ENCODE peak calls at places on chromosomes 11 and 22, in seven cellular contexts. D is lower lobe of right lung, Z is fibroblast of lung, O is lung, G is HCT116, V is uterus, A is cardiac muscle cell. T is an unnamed sample. For H3K9me3, the result is how much of the 10 kb centered on the place peaks cover.

GRCh38 chr22:46070215-46070721 is 80.1 kb upstream of the PPARA start:
- DNase-seq in V (peak), Z (peak), O (peak), G (no peak), A (peak), D (peak), T (peak)

GRCh38 chr11:11253487-11253886 is 99.6 kb downstream of the CSNK2A3 start:
- DNase-seq in D (no peak), O (no peak), Z (no peak), V (no peak), A (no peak), G (no peak), T (no peak)

GRCh38 chr11:69089258-69089657 is 40.5 kb downstream of the TPCN2 start:
- DNase-seq in A (no peak), O (no peak), Z (peak), D (no peak), G (no peak), V (peak), T (peak)

GRCh38 chr11:42727879-42728278 is 583.9 kb upstream of the API5 start:
- DNase-seq in V (no peak), A (no peak), G (no peak), Z (no peak), O (no peak), D (no peak), T (no peak)

GRCh38 chr11:76327756-76328388 is 53.1 kb downstream of the THAP12 start:
- DNase-seq in O (no peak), D (peak), V (no peak), A (no peak), G (no peak), Z (no peak), T (no peak)

GRCh38 chr11:7986768-7987559 is at the start of gene EIF3F:
- DNase-seq in V (peak), Z (peak), D (peak), G (peak), O (peak), A (peak), T (peak)

GRCh38 chr11:102986815-102987214 is 31.3 kb upstream of the MMP13 start:
- DNase-seq in V (no peak), G (no peak), A (no peak), D (no peak), O (no peak), Z (peak), T (no peak)

GRCh38 chr11:27619039-27619438 is 81.2 kb downstream of the BDNF start:
- DNase-seq in A (no peak), G (no peak), O (no peak), Z (no peak), D (no peak), V (no peak), T (no peak)

GRCh38 chr22:46225631-46226030 is 24.5 kb downstream of the CDPF1 start:
- DNase-seq in Z (no peak), G (no peak), O (no peak), V (no peak), D (no peak), A (no peak), T (no peak)

GRCh38 chr11:86492370-86493030 is 117.8 kb downstream of the CCDC81 start:
- DNase-seq in G (no peak), D (no peak), O (no peak), A (no peak), V (peak), Z (no peak), T (no peak)

GRCh38 chr11:3016861-3017260 is 24.7 kb upstream of the NAP1L4 start:
- DNase-seq in D (no peak), A (no peak), Z (no peak), O (no peak), G (no peak), V (no peak), T (peak)

GRCh38 chr11:118080296-118080695 is 3.4 kb downstream of the TMPRSS4 start:
- DNase-seq in O (no peak), Z (no peak), V (no peak), G (no peak), A (no peak), D (no peak), T (no peak)

GRCh38 chr22:38862375-38863329 is 9.4 kb downstream of the CBX6 start:
- DNase-seq in Z (peak), O (no peak), V (peak), A (peak), D (peak), G (no peak), T (peak)

GRCh38 chr22:35150163-35151107 is 84.5 kb downstream of the ISX start:
- DNase-seq in Z (peak), G (peak), V (peak), D (peak), A (peak), O (peak), T (no peak)

GRCh38 chr11:112223754-112224532 is 2.3 kb upstream of the PTS start:
- DNase-seq in G (no peak), O (no peak), V (no peak), A (no peak), Z (no peak), D (no peak), T (no peak)

GRCh38 chr11:59680287-59681154 is 11.7 kb upstream of the PATL1 start:
- DNase-seq in V (peak), G (peak), A (peak), D (peak), Z (peak), O (peak), T (no peak)

GRCh38 chr22:43378011-43378704 is 33.7 kb upstream of the MPPED1 start:
- DNase-seq in A (peak), G (no peak), V (no peak), Z (peak), O (no peak), D (peak), T (peak)

GRCh38 chr11:46570790-46571398 is 22.9 kb downstream of the AMBRA1 start:
- DNase-seq in G (no peak), Z (no peak), D (no peak), O (no peak), A (no peak), V (no peak), T (no peak)

GRCh38 chr22:20545681-20546521 is 38.5 kb downstream of the MED15 start:
- DNase-seq in O (no peak), Z (no peak), G (no peak), D (peak), V (no peak), A (no peak), T (no peak)

GRCh38 chr11:133966924-133967598 is 10.3 kb upstream of the IGSF9B start:
- DNase-seq in A (peak), D (no peak), V (peak), G (no peak), Z (no peak), O (no peak), T (no peak)

GRCh38 chr22:38720350-38720749 is 14.6 kb downstream of the GTPBP1 start:
- DNase-seq in G (no peak), A (no peak), Z (no peak), V (no peak), O (no peak), D (no peak), T (no peak)

GRCh38 chr11:107176148-107177105 is 158.2 kb upstream of the GUCY1A2 start:
- DNase-seq in D (no peak), O (no peak), Z (no peak), G (no peak), A (no peak), V (no peak), T (peak)

GRCh38 chr22:49998718-49999062 is 13.9 kb downstream of the IL17REL start:
- DNase-seq in Z (no peak), G (no peak), V (no peak), A (no peak), D (peak), O (no peak), T (no peak)

GRCh38 chr11:118267486-118267885 is 3.4 kb upstream of the MPZL2 start:
- DNase-seq in G (no peak), A (no peak), V (no peak), Z (no peak), D (no peak), O (no peak), T (no peak)

GRCh38 chr11:36362902-36363301 is 66.8 kb downstream of the PRR5L start:
- DNase-seq in G (no peak), O (no peak), D (no peak), A (no peak), Z (peak), V (no peak), T (no peak)

GRCh38 chr11:82521427-82521826 is 212.2 kb downstream of the FAM181B start:
- DNase-seq in G (no peak), D (no peak), Z (no peak), O (no peak), A (no peak), V (no peak), T (no peak)

GRCh38 chr11:78381867-78382266 is 35.8 kb downstream of the GAB2 start:
- DNase-seq in G (no peak), V (no peak), D (no peak), A (no peak), Z (no peak), O (no peak), T (no peak)

GRCh38 chr11:66336234-66337102 is at the start of gene RIN1:
- DNase-seq in O (peak), A (peak), V (peak), G (peak), D (peak), Z (peak), T (peak)

GRCh38 chr22:40196628-40197027 is 18.9 kb downstream of the TNRC6B start:
- DNase-seq in A (no peak), V (peak), G (no peak), Z (peak), D (no peak), O (no peak), T (no peak)

GRCh38 chr22:43731986-43732385 is 80.1 kb downstream of the EFCAB6 start:
- DNase-seq in G (no peak), Z (no peak), A (no peak), V (no peak), O (no peak), D (no peak), T (no peak)

GRCh38 chr22:29700949-29701927 is 18.6 kb upstream of the CABP7 start:
- DNase-seq in O (peak), G (peak), A (peak), V (no peak), D (no peak), Z (no peak), T (no peak)

GRCh38 chr22:46369716-46370583 is 34.4 kb downstream of the TRMU start:
- DNase-seq in Z (no peak), A (no peak), V (no peak), G (no peak), D (no peak), O (no peak), T (peak)

GRCh38 chr11:11514246-11514645 is 107.6 kb downstream of the GALNT18 start:
- DNase-seq in A (no peak), D (no peak), O (no peak), Z (no peak), G (no peak), V (no peak), T (no peak)

GRCh38 chr11:115780625-115781024 is 276.4 kb upstream of the CADM1 start:
- DNase-seq in O (no peak), V (no peak), Z (no peak), G (no peak), A (no peak), D (no peak), T (no peak)

GRCh38 chr22:26214466-26214865 is 45.2 kb downstream of the SEZ6L start:
- DNase-seq in O (no peak), V (no peak), Z (no peak), D (no peak), A (no peak), G (no peak), T (no peak)

DNA sequence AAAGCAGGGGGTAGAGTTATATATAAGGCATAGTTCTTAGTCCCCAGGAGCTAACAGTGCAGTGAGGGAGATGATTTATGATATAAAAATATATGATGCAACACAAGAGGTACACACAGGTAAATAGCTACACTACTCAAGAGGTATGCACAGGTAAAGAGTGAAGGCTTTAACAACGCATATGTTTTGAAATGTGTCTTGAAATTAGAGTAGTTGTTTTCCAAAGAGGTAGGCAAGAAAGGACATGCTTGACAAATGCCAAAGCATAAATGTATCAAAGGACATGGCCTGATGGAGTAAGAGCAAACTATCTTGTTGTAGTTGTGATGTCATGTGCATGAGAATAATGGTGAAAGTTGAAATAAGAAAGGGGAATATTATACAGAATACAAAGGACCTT is 104.3 kb upstream of the C11orf87 start:
- DNase-seq in A (no peak), G (no peak), D (no peak), O (no peak), Z (no peak), V (no peak), T (no peak)
- H3K9me3 ChIP-seq in A (under half), G (under half), D (under half), O (under half), Z (under half), V (under half), T (under half)

GRCh38 chr22:19204640-19205039 is 26.1 kb upstream of the SLC25A1 start:
- DNase-seq in G (no peak), O (no peak), Z (no peak), D (no peak), A (no peak), V (no peak), T (no peak)
- H3K9me3 ChIP-seq in G (under half), O (under half), Z (under half), D (under half), A (under half), V (under half), T (under half)

GRCh38 chr11:70637186-70637800 is 239.0 kb downstream of the CTTN start:
- DNase-seq in A (no peak), G (no peak), V (no peak), D (no peak), Z (no peak), O (no peak), T (no peak)
- H3K9me3 ChIP-seq in A (under half), G (under half), V (under half), D (under half), Z (under half), O (under half), T (under half)

GRCh38 chr22:47593911-47594311 is 831.5 kb downstream of the TBC1D22A start:
- DNase-seq in G (no peak), V (no peak), O (no peak), Z (no peak), A (no peak), D (no peak), T (no peak)

GRCh38 chr22:47597041-47597440 is 834.6 kb downstream of the TBC1D22A start:
- DNase-seq in G (no peak), Z (no peak), D (no peak), V (no peak), A (no peak), O (no peak), T (no peak)

GRCh38 chr22:47596176-47596690 is 833.8 kb downstream of the TBC1D22A start:
- DNase-seq in D (no peak), Z (no peak), O (no peak), G (no peak), V (no peak), A (no peak), T (no peak)

GRCh38 chr22:47593291-47593690 is 830.8 kb downstream of the TBC1D22A start:
- DNase-seq in G (no peak), V (no peak), O (no peak), D (no peak), A (no peak), Z (no peak), T (no peak)

DNA sequence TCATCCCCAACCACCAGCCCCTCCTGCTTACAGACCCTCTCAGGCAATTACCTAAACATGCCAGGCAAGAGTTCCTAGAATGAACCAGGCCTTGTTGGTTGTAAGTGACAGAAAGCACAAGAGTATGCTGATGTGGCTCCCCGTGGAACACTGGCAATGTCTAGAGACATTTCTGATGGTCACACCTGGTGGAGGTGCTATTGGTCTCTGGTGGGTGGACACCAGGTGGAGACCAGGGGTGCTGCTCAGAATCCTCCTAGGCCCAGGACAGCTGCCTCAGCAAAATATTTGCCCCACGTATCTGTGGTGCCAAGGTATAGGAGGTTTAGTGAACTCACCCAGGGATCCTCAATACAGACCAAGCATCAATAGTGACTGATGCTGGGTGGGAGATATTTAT is 832.7 kb downstream of the TBC1D22A start:
- DNase-seq in D (no peak), Z (no peak), O (no peak), G (no peak), A (no peak), V (no peak), T (no peak)
- H3K9me3 ChIP-seq in D (under half), Z (under half), O (under half), G (under half), A (under half), V (under half), T (under half)

GRCh38 chr11:29734287-29734686 is 282.5 kb downstream of the KCNA4 start:
- DNase-seq in V (no peak), Z (no peak), O (no peak), G (no peak), A (no peak), D (no peak), T (no peak)
- H3K9me3 ChIP-seq in V (under half), Z (under half), O (under half), G (under half), A (under half), D (under half), T (under half)

DNA sequence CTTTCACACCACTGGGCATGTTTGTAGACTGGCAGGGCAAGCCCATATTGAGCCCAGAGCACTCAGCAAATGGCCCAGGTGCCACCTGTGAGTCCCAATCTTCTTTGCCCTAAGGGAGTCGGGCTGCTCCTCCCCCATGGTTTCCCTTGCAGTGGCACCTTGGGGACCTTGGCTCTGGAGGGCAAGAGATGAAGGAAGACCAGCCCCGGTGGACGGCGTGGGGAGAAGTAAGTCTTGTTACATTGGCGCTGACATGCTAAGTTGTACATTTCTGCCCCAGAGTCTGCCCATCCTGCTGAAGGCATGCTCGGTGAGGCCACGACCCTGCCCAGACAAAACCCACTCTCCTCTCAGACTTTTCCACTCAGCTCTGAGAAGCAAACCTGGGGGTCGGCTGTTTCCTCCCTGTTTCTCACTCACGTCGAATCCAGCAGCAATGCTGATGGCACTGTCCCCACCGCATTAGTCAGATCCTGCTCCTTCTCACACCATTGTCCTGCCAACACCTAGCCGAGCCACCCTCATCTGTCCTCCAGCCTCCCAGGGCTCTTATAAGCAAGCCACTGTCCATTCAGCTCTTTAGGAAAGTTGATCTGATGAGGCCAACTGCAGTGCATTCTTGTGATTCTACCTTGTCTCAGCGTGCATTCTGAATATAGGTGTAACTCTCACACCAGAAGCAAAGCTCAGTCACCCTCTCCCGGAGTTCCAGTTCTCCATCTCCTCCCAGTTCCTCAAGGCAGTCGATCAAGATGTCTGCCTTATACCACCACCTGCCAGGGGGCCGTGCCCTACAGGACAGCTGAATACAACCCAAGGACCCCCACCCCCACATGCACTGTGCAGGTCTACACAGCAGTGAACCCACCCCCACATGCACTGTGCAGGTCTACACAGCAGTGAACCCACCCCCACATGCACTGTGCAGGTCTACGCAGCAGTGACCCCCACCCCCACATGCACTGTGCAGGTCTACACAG is 827.1 kb downstream of the TBC1D22A start:
- DNase-seq in Z (no peak), D (no peak), V (no peak), O (no peak), G (no peak), A (no peak), T (no peak)
- H3K9me3 ChIP-seq in Z (under half), D (under half), V (under half), O (under half), G (under half), A (under half), T (under half)

T was measured in kidney.